ENCODE peak calls at places on chromosome 13, in ten cellular contexts. W is endodermal cell; Z is uterus; L is RWPE1; V is Panc1; Q is body of pancreas; P is CD8-positive, alpha-beta T cell; U is thoracic aorta; F is brain microvascular endothelial cell; X is ovary. I is an unnamed sample.

GRCh38 chr13:98143601-98144500 is 957 bp downstream of the FARP1 start:
- DNase-seq in W (peak), Z (peak), L (peak), V (no peak), Q (peak), P (no peak), U (no peak), F (no peak), X (peak), I (no peak)

GRCh38 chr13:40776681-40777165 is 5.7 kb upstream of the MRPS31 start:
- DNase-seq in W (no peak), Z (no peak), L (no peak), V (no peak), Q (no peak), P (peak), U (no peak), F (peak), X (no peak), I (no peak)

GRCh38 chr13:45747071-45747470 is 45.0 kb downstream of the CBY2 start:
- DNase-seq in W (no peak), Z (no peak), L (no peak), V (no peak), Q (no peak), P (no peak), U (no peak), F (no peak), X (no peak), I (no peak)

GRCh38 chr13:99357149-99357596 is 50.0 kb upstream of the GPR183 start:
- DNase-seq in W (no peak), Z (no peak), L (no peak), V (no peak), Q (no peak), P (peak), U (no peak), F (peak), X (no peak), I (no peak)

GRCh38 chr13:79353698-79354097 is 52.4 kb downstream of the RBM26 start:
- DNase-seq in W (no peak), Z (no peak), L (no peak), V (no peak), Q (no peak), P (no peak), U (no peak), F (no peak), X (no peak), I (no peak)

GRCh38 chr13:30572859-30573275 is 44.9 kb upstream of the USPL1 start:
- DNase-seq in W (no peak), Z (no peak), L (peak), V (no peak), Q (no peak), P (no peak), U (no peak), F (peak), X (no peak), I (no peak)

GRCh38 chr13:71242191-71242590 is 624.8 kb downstream of the DACH1 start:
- DNase-seq in W (no peak), Z (no peak), L (no peak), V (no peak), Q (no peak), P (no peak), U (no peak), F (no peak), X (no peak), I (no peak)

GRCh38 chr13:99144306-99144705 is 56.3 kb upstream of the UBAC2 start:
- DNase-seq in W (no peak), Z (no peak), L (no peak), V (no peak), Q (no peak), P (no peak), U (no peak), F (no peak), X (no peak), I (no peak)

GRCh38 chr13:95601906-95602305 is 42.6 kb downstream of the DZIP1 start:
- DNase-seq in W (no peak), Z (no peak), L (no peak), V (no peak), Q (no peak), P (no peak), U (no peak), F (no peak), X (no peak), I (no peak)

GRCh38 chr13:34748078-34748477 is 194.0 kb upstream of the NBEA start:
- DNase-seq in W (no peak), Z (peak), L (no peak), V (no peak), Q (peak), P (no peak), U (no peak), F (peak), X (peak), I (no peak)

GRCh38 chr13:46521486-46521885 is 31.5 kb upstream of the LRCH1 start:
- DNase-seq in W (no peak), Z (no peak), L (no peak), V (no peak), Q (no peak), P (no peak), U (no peak), F (no peak), X (no peak), I (no peak)

GRCh38 chr13:101398191-101398590 is 18.1 kb downstream of the NALCN start:
- DNase-seq in W (no peak), Z (no peak), L (no peak), V (no peak), Q (no peak), P (no peak), U (no peak), F (peak), X (no peak), I (no peak)

GRCh38 chr13:105047676-105048295 is 1487.7 kb downstream of the EFNB2 start:
- DNase-seq in W (no peak), Z (no peak), L (no peak), V (no peak), Q (no peak), P (no peak), U (no peak), F (no peak), X (no peak), I (no peak)

GRCh38 chr13:42380420-42381164 is 108.6 kb downstream of the AKAP11 start:
- DNase-seq in W (no peak), Z (no peak), L (no peak), V (no peak), Q (no peak), P (no peak), U (no peak), F (no peak), X (no peak), I (no peak)

GRCh38 chr13:50277127-50277526 is 261.9 kb downstream of the KCNRG start:
- DNase-seq in W (no peak), Z (no peak), L (peak), V (no peak), Q (no peak), P (no peak), U (no peak), F (no peak), X (no peak), I (no peak)

GRCh38 chr13:40060318-40061007 is 405.0 kb downstream of the COG6 start:
- DNase-seq in W (no peak), Z (peak), L (peak), V (no peak), Q (peak), P (no peak), U (peak), F (peak), X (peak), I (peak)

GRCh38 chr13:66508153-66508909 is 721.8 kb downstream of the PCDH9 start:
- DNase-seq in W (no peak), Z (no peak), L (no peak), V (no peak), Q (no peak), P (no peak), U (no peak), F (no peak), X (no peak), I (no peak)

GRCh38 chr13:26968431-26969335 is 202.9 kb downstream of the USP12 start:
- DNase-seq in W (peak), Z (no peak), L (no peak), V (no peak), Q (peak), P (no peak), U (no peak), F (peak), X (no peak), I (no peak)

GRCh38 chr13:97367427-97367826 is 66.5 kb upstream of the RAP2A start:
- DNase-seq in W (peak), Z (peak), L (peak), V (no peak), Q (no peak), P (no peak), U (no peak), F (peak), X (no peak), I (no peak)

GRCh38 chr13:85806553-85807175 is 7.4 kb upstream of the SLITRK6 start:
- DNase-seq in W (no peak), Z (no peak), L (peak), V (peak), Q (no peak), P (no peak), U (no peak), F (no peak), X (no peak), I (no peak)

GRCh38 chr13:73754727-73755292 is 379.4 kb downstream of the KLF12 start:
- DNase-seq in W (no peak), Z (no peak), L (peak), V (peak), Q (peak), P (no peak), U (no peak), F (peak), X (no peak), I (no peak)

GRCh38 chr13:102244617-102245227 is 157.1 kb downstream of the FGF14 start:
- DNase-seq in W (no peak), Z (no peak), L (no peak), V (no peak), Q (no peak), P (no peak), U (no peak), F (no peak), X (no peak), I (no peak)

GRCh38 chr13:107882708-107883560 is 332.4 kb downstream of the LIG4 start:
- DNase-seq in W (no peak), Z (no peak), L (no peak), V (no peak), Q (no peak), P (no peak), U (no peak), F (no peak), X (no peak), I (no peak)

GRCh38 chr13:77853701-77854100 is 64.9 kb downstream of the EDNRB start:
- DNase-seq in W (peak), Z (no peak), L (no peak), V (no peak), Q (no peak), P (no peak), U (no peak), F (no peak), X (no peak), I (no peak)

GRCh38 chr13:111422352-111422751 is 101.9 kb downstream of the TEX29 start:
- DNase-seq in W (peak), Z (no peak), L (no peak), V (no peak), Q (no peak), P (no peak), U (no peak), F (no peak), X (no peak), I (no peak)

GRCh38 chr13:37109080-37109678 is 3.7 kb upstream of the CSNK1A1L start:
- DNase-seq in W (no peak), Z (no peak), L (peak), V (no peak), Q (no peak), P (no peak), U (no peak), F (peak), X (no peak), I (no peak)

GRCh38 chr13:71395053-71395452 is 472.0 kb downstream of the DACH1 start:
- DNase-seq in W (no peak), Z (no peak), L (no peak), V (no peak), Q (no peak), P (no peak), U (no peak), F (no peak), X (no peak), I (no peak)

GRCh38 chr13:100438059-100438788 is 150.4 kb downstream of the GGACT start:
- DNase-seq in W (no peak), Z (no peak), L (no peak), V (no peak), Q (no peak), P (no peak), U (no peak), F (no peak), X (no peak), I (no peak)

GRCh38 chr13:41833851-41834250 is 127.1 kb downstream of the VWA8 start:
- DNase-seq in W (no peak), Z (no peak), L (no peak), V (no peak), Q (no peak), P (no peak), U (no peak), F (no peak), X (no peak), I (no peak)

GRCh38 chr13:109567315-109567714 is 219.1 kb downstream of the IRS2 start:
- DNase-seq in W (no peak), Z (no peak), L (no peak), V (no peak), Q (no peak), P (no peak), U (no peak), F (no peak), X (no peak), I (no peak)

GRCh38 chr13:101399365-101399764 is 16.9 kb downstream of the NALCN start:
- DNase-seq in W (no peak), Z (no peak), L (no peak), V (no peak), Q (no peak), P (no peak), U (no peak), F (peak), X (no peak), I (no peak)

GRCh38 chr13:44648392-44649117 is 72.4 kb upstream of the TSC22D1 start:
- DNase-seq in W (no peak), Z (no peak), L (no peak), V (no peak), Q (no peak), P (no peak), U (no peak), F (no peak), X (no peak), I (no peak)

GRCh38 chr13:85586422-85586831 is 212.8 kb downstream of the SLITRK6 start:
- DNase-seq in W (no peak), Z (no peak), L (peak), V (no peak), Q (no peak), P (no peak), U (no peak), F (peak), X (no peak), I (peak)

GRCh38 chr13:104408733-104409132 is 1342.5 kb upstream of the SLC10A2 start:
- DNase-seq in W (no peak), Z (no peak), L (no peak), V (no peak), Q (no peak), P (no peak), U (no peak), F (no peak), X (no peak), I (no peak)

GRCh38 chr13:42102961-42103688 is 54.7 kb downstream of the DGKH start:
- DNase-seq in W (no peak), Z (no peak), L (peak), V (no peak), Q (no peak), P (no peak), U (no peak), F (no peak), X (no peak), I (no peak)

GRCh38 chr13:107993239-107993948 is 221.9 kb downstream of the LIG4 start:
- DNase-seq in W (no peak), Z (no peak), L (no peak), V (no peak), Q (no peak), P (no peak), U (no peak), F (no peak), X (no peak), I (peak)

GRCh38 chr13:79500829-79501228 is 19.9 kb downstream of the NDFIP2 start:
- DNase-seq in W (no peak), Z (no peak), L (no peak), V (no peak), Q (no peak), P (no peak), U (no peak), F (no peak), X (no peak), I (no peak)

GRCh38 chr13:41019027-41019487 is at the start of gene ELF1:
- DNase-seq in W (no peak), Z (peak), L (peak), V (no peak), Q (peak), P (peak), U (no peak), F (peak), X (peak), I (peak)

GRCh38 chr13:45219938-45220375 is 19.1 kb upstream of the KCTD4 start:
- DNase-seq in W (no peak), Z (no peak), L (peak), V (peak), Q (no peak), P (no peak), U (no peak), F (peak), X (no peak), I (peak)

DNA sequence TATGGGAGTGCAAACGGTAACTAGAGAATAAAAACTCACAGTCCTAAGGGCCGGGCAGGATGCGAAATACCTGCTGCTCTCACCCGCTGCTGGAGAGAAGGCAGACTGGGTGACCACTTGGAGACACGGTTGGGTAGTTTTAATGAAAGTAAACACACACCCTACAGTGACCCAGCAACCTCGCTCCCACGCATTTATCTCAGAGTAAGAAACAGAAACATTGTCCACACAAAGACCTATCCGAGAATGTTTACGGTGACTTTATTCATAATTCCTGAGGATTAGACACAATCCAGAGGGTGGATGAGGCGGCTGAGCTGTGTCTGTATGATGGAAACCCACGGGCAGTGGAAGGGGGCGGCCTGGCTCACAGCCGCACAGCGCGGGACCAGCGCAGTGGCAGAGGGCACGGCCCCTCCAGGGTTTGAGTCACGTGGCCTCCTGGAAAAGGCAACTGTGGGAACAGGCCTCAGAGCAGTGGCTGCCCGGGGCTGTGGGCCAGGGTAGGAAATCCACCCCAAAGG is 73.5 kb upstream of the C13orf46 start:
- DNase-seq in W (no peak), Z (peak), L (no peak), V (no peak), Q (no peak), P (no peak), U (no peak), F (no peak), X (no peak), I (no peak)
- H3K27ac ChIP-seq in W (peak), Z (peak), L (peak), V (peak), Q (no peak), P (no peak), U (no peak), F (no peak), X (no peak), I (no peak)

GRCh38 chr13:48542138-48542537 is 9.3 kb upstream of the RCBTB2 start:
- DNase-seq in W (no peak), Z (no peak), L (no peak), V (no peak), Q (no peak), P (no peak), U (no peak), F (no peak), X (no peak), I (no peak)
- H3K27ac ChIP-seq in W (peak), Z (peak), L (no peak), V (no peak), Q (no peak), P (no peak), U (no peak), F (no peak), X (no peak), I (no peak)

GRCh38 chr13:52428295-52428694 is 22.1 kb downstream of the VPS36 start:
- DNase-seq in W (no peak), Z (no peak), L (peak), V (no peak), Q (no peak), P (no peak), U (no peak), F (peak), X (no peak), I (no peak)
- H3K27ac ChIP-seq in W (peak), Z (no peak), L (no peak), V (no peak), Q (no peak), P (no peak), U (no peak), F (peak), X (no peak), I (peak)

DNA sequence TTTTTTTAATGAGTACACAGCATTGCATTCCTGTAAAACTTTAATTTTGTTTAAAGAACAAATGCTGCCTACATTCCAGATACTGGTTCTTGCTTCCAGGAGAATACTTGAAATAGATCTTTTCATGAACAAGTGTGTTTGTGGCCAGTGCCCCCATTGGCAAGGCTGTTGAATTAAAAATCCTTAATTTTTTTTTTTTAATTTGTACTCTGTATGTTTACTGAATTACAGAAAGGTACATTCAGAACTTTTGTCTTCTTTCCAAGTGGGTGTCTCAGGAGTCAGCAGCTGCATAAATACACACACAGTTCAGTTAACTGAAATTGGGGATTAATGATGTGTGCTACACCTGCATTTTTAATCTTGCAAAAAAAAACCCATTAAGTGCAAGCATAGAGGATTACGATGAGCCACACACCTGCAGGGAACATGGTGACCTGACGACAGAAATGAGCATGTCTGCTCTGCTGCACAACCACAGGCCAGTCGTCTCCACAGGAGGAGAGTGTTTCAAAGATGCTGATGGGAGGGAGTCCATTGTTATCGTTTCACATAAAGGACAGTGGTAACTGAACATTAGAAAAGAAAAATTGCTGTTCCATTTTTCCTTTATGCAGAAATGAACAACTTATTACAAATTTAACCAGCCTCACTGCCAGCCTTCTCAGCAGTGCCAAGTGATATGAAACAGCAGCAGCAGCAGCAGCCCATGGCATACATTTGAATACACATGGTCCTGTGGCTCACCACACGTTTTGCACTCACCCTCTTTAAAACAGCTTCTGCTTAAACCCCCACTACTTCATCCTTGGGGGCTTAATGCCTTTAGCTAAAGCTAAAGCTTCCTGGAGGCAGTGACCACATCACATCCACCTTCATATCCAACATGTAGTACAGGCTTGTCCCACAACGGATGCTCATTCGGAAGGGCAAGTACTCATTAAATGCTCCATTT is 72.3 kb upstream of the RFC3 start:
- DNase-seq in W (no peak), Z (no peak), L (no peak), V (no peak), Q (peak), P (no peak), U (no peak), F (no peak), X (no peak), I (no peak)
- H3K27ac ChIP-seq in W (no peak), Z (no peak), L (no peak), V (no peak), Q (peak), P (no peak), U (no peak), F (no peak), X (no peak), I (no peak)

I was measured in epithelial cell of prostate.